ENCODE peak calls at places on chromosomes 6 and 20, in seven cellular contexts. E, C, N, Y, R, O and W are unnamed samples. For H3K36me3, the result is how much of the 10 kb centered on the place peaks cover.

GRCh38 chr20:58892932-58893224 is 40.4 kb downstream of the GNAS start:
- DNase-seq in R (no peak), E (no peak), C (no peak), O (no peak), N (no peak), Y (no peak), W (no peak)

GRCh38 chr20:33811763-33812672 is 870 bp downstream of the CHMP4B start:
- DNase-seq in R (peak), O (no peak), C (peak), Y (peak), E (peak), N (peak), W (peak)

GRCh38 chr6:27866370-27867050 is 45.7 kb downstream of the OR2B2 start:
- DNase-seq in O (no peak), Y (no peak), N (peak), R (peak), E (peak), C (no peak), W (peak)

GRCh38 chr20:41110012-41110411 is 27.3 kb upstream of the PLCG1 start:
- DNase-seq in O (no peak), R (no peak), Y (no peak), C (no peak), E (no peak), N (no peak), W (no peak)

GRCh38 chr20:34023937-34024732 is 30.4 kb downstream of the RALY start:
- DNase-seq in N (no peak), O (no peak), Y (no peak), R (no peak), E (no peak), C (no peak), W (no peak)

GRCh38 chr6:110856296-110856695 is 18.3 kb upstream of the AMD1 start:
- DNase-seq in R (no peak), O (no peak), Y (no peak), N (no peak), C (no peak), E (no peak), W (no peak)

GRCh38 chr20:19026901-19027644 is 185.4 kb upstream of the SLC24A3 start:
- DNase-seq in C (no peak), N (no peak), E (no peak), O (no peak), Y (no peak), R (no peak), W (no peak)

GRCh38 chr20:61966492-61967244 is 99.0 kb downstream of the TAF4 start:
- DNase-seq in Y (no peak), C (no peak), E (no peak), O (no peak), N (no peak), R (no peak), W (no peak)

GRCh38 chr6:37766717-37767116 is 52.8 kb upstream of the ZFAND3 start:
- DNase-seq in N (no peak), R (no peak), Y (no peak), E (no peak), C (no peak), O (no peak), W (no peak)

GRCh38 chr6:13766201-13766634 is 48.1 kb downstream of the MCUR1 start:
- DNase-seq in C (no peak), N (no peak), Y (no peak), O (peak), R (peak), E (no peak), W (peak)

GRCh38 chr20:11982958-11983470 is 65.3 kb downstream of the BTBD3 start:
- DNase-seq in Y (no peak), O (no peak), R (no peak), E (peak), C (no peak), N (no peak), W (no peak)

GRCh38 chr6:111591370-111591900 is 14.2 kb downstream of the TRAF3IP2 start:
- DNase-seq in N (no peak), C (peak), Y (peak), R (peak), E (peak), O (peak), W (peak)

GRCh38 chr20:574297-574942 is 30.8 kb upstream of the CSNK2A1 start:
- DNase-seq in C (no peak), R (no peak), E (no peak), Y (no peak), O (no peak), N (no peak), W (no peak)

GRCh38 chr6:43898358-43899131 is 128.5 kb downstream of the VEGFA start:
- DNase-seq in Y (no peak), E (no peak), C (no peak), O (no peak), R (no peak), N (no peak), W (no peak)

GRCh38 chr6:82144007-82144851 is 103.3 kb downstream of the IBTK start:
- DNase-seq in N (no peak), Y (peak), R (peak), O (peak), E (peak), C (peak), W (peak)

GRCh38 chr6:130632288-130632687 is 194.9 kb upstream of the SMLR1 start:
- DNase-seq in N (no peak), C (no peak), R (no peak), E (no peak), O (no peak), Y (no peak), W (no peak)

GRCh38 chr6:106973018-106973840 is 1.3 kb downstream of the CD24 start:
- DNase-seq in E (peak), C (no peak), R (peak), Y (no peak), O (no peak), N (no peak), W (no peak)
- H3K36me3 ChIP-seq in E (under half), C (under half), R (under half), Y (under half), O (under half), N (under half), W (under half)

GRCh38 chr6:53544050-53544499 is 826 bp downstream of the GCLC start:
- DNase-seq in R (peak), C (no peak), O (no peak), Y (no peak), E (peak), N (no peak), W (peak)

GRCh38 chr6:53544500-53545308 is at the start of gene GCLC:
- DNase-seq in E (peak), N (peak), R (peak), C (peak), Y (peak), O (peak), W (peak)

GRCh38 chr6:53543341-53544010 is 1.4 kb downstream of the GCLC start:
- DNase-seq in Y (no peak), R (no peak), O (no peak), E (no peak), N (no peak), C (no peak), W (peak)

GRCh38 chr6:53539561-53539960 is 5.3 kb downstream of the GCLC start:
- DNase-seq in R (no peak), O (no peak), N (no peak), Y (no peak), C (no peak), E (peak), W (no peak)

GRCh38 chr6:53541900-53542299 is 3.0 kb downstream of the GCLC start:
- DNase-seq in N (no peak), E (peak), C (no peak), Y (no peak), O (no peak), R (no peak), W (no peak)
- H3K27ac ChIP-seq in N (no peak), E (no peak), C (no peak), Y (no peak), O (no peak), R (no peak), W (no peak)

GRCh38 chr6:31702421-31702818 is 704 bp downstream of the ABHD16A start:
- DNase-seq in Y (no peak), O (no peak), N (no peak), C (no peak), R (no peak), E (no peak), W (peak)

GRCh38 chr6:31701666-31702420 is 1.3 kb downstream of the ABHD16A start:
- DNase-seq in C (no peak), N (no peak), Y (peak), R (no peak), O (no peak), E (peak), W (no peak)

GRCh38 chr6:31706599-31706998 is at the start of gene LY6G6F:
- DNase-seq in O (no peak), Y (no peak), R (no peak), N (no peak), C (no peak), E (no peak), W (no peak)

GRCh38 chr6:31700716-31701401 is 2.3 kb downstream of the ABHD16A start:
- DNase-seq in C (no peak), R (no peak), N (no peak), E (no peak), Y (no peak), O (no peak), W (no peak)

DNA sequence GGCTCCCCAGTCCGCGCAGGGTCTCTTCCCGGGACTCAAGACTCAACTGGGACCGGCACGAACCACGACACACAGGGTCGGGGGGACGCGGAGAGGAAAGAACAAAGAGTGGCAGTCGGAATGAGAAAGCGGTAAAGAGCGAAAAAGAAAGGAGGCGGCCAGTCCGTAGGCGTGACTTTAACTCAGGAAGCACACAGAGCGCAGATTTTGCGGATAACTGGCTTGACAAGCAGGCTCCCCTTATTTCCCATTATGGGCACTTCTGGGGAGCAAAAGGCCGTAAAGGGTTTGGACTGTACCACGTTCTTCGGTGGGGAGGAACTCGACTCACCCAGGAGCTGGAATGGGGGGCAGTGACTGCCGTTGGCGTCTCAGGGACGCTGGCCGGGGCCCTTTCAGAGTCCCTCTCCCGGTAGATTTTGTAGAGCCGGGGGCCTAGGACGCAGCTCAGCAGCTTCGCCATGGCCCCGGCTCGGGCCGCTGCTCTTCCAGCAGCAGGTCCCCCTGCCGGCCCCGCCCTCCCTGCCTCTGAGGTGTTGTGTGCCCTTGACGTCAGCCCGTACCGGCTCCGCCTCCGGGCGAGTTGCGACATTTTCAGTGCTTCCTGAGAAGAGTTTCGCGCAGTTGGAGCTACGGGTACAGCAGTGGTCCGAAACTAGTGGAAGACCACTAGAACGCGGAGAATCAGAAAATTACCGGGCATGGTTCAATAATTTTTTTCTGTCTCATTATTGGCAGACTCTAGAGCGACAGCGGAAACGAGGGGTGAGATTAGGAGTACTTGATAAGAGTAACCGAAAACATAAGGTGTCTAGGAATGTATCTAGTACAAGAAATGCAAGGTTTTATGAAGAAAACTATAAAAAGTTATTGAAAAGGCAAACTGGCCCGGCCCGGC is at the start of gene ABHD16A:
- DNase-seq in O (peak), N (peak), C (peak), R (peak), E (peak), Y (peak), W (peak)
- H3K4me3 ChIP-seq in O (peak), N (peak), C (peak), R (peak), E (peak), Y (peak), W (peak)

GRCh38 chr6:307874-308273 is 15.6 kb downstream of the DUSP22 start:
- DNase-seq in Y (no peak), N (no peak), O (no peak), E (no peak), R (no peak), C (no peak), W (no peak)
- H3K36me3 ChIP-seq in Y (under half), N (under half), O (under half), E (under half), R (under half), C (under half), W (under half)

GRCh38 chr6:96410467-96410866 is 111.1 kb upstream of the UFL1 start:
- DNase-seq in N (no peak), Y (no peak), E (no peak), R (no peak), C (no peak), O (no peak), W (no peak)
- H3K27ac ChIP-seq in N (no peak), Y (no peak), E (no peak), R (no peak), C (no peak), O (no peak), W (no peak)

GRCh38 chr20:2169456-2170088 is 67.9 kb downstream of the STK35 start:
- DNase-seq in E (no peak), R (no peak), N (no peak), Y (no peak), O (no peak), C (no peak), W (no peak)
- H3K4me3 ChIP-seq in E (no peak), R (no peak), N (no peak), Y (no peak), O (no peak), C (no peak), W (no peak)

GRCh38 chr20:49945701-49946477 is 9.7 kb downstream of the RNF114 start:
- DNase-seq in C (no peak), E (peak), N (no peak), Y (no peak), R (no peak), O (no peak), W (no peak)

GRCh38 chr20:49941456-49941855 is 5.3 kb downstream of the RNF114 start:
- DNase-seq in Y (no peak), R (no peak), O (no peak), N (no peak), C (no peak), E (no peak), W (no peak)

GRCh38 chr20:49945306-49945700 is 9.1 kb downstream of the RNF114 start:
- DNase-seq in N (no peak), E (no peak), R (no peak), O (no peak), Y (no peak), C (no peak), W (no peak)

GRCh38 chr20:49942942-49943341 is 6.7 kb downstream of the RNF114 start:
- DNase-seq in N (no peak), O (no peak), E (no peak), Y (no peak), C (no peak), R (no peak), W (no peak)

DNA sequence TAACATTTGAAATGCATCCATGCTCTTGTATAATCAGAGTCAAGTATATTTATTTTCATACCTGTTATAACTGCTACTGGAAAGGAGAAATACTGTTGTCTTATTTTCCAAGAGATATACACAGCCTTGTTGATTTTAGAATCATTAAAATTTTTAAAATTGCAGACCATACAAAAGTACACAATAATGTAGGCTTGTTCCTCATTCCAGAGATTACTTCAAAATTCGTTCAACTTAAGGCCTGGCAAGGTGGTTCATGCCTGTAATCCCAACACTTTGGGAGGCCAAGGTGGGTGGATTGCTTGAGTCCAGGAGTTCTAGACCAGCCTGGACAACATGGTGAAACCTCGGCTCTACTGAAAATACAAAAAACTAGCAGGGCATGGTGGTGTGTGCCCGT is 6.1 kb downstream of the RNF114 start:
- DNase-seq in E (no peak), R (no peak), Y (no peak), O (no peak), C (no peak), N (no peak), W (no peak)
- H3K36me3 ChIP-seq in E (under half), R (under half), Y (under half), O (under half), C (under half), N (under half), W (under half)

GRCh38 chr6:148446681-148447080 is 104.0 kb downstream of the SASH1 start:
- DNase-seq in C (no peak), Y (no peak), N (no peak), E (no peak), O (no peak), R (no peak), W (no peak)

GRCh38 chr6:148447521-148448230 is 105.0 kb downstream of the SASH1 start:
- DNase-seq in N (no peak), R (no peak), O (no peak), C (no peak), Y (no peak), E (no peak), W (no peak)

GRCh38 chr6:148445620-148446019 is 103.0 kb downstream of the SASH1 start:
- DNase-seq in E (no peak), C (no peak), Y (no peak), N (no peak), R (peak), O (no peak), W (peak)

GRCh38 chr6:148443798-148444560 is 101.3 kb downstream of the SASH1 start:
- DNase-seq in E (no peak), Y (no peak), O (no peak), N (no peak), C (no peak), R (no peak), W (no peak)

GRCh38 chr6:148445116-148445515 is 102.5 kb downstream of the SASH1 start:
- DNase-seq in E (no peak), O (no peak), Y (no peak), N (no peak), R (no peak), C (no peak), W (no peak)
- H3K27ac ChIP-seq in E (no peak), O (no peak), Y (no peak), N (no peak), R (no peak), C (no peak), W (peak)